ENCODE peak calls at places on chromosomes 7 and 10, in ten cellular contexts. E is BJ, O is gastrocnemius medialis, Z is left ventricle myocardium inferior, P is esophagus squamous epithelium, D is Caco-2, V is AG04450, K is dorsolateral prefrontal cortex, Y is IMR-90, X is mammary epithelial cell. H is an unnamed sample. For H3K27me3, the result is how much of the 10 kb centered on the place peaks cover.

GRCh38 chr10:118669020-118669766 is 73.7 kb upstream of the PRLHR start:
- DNase-seq in E (peak), D (no peak), V (no peak), Y (peak), P (no peak), K (no peak), Z (no peak), O (no peak), X (no peak), H (no peak)

GRCh38 chr7:111424768-111425167 is 137.5 kb downstream of the IMMP2L start:
- DNase-seq in Y (peak), O (no peak), P (no peak), V (no peak), D (peak), K (no peak), X (peak), Z (no peak), E (no peak), H (no peak)

GRCh38 chr7:67692425-67692824 is 695.8 kb downstream of the TYW1 start:
- DNase-seq in Y (no peak), D (no peak), O (no peak), P (no peak), Z (no peak), X (no peak), K (no peak), V (no peak), E (no peak), H (no peak)

GRCh38 chr10:29356931-29357330 is 68.1 kb downstream of the LYZL1 start:
- DNase-seq in D (no peak), E (no peak), Z (no peak), O (no peak), V (no peak), K (no peak), X (no peak), P (no peak), Y (no peak), H (no peak)

GRCh38 chr7:93159490-93159889 is 11.3 kb upstream of the SAMD9L start:
- DNase-seq in Z (no peak), O (no peak), D (no peak), V (no peak), Y (peak), E (no peak), X (no peak), K (no peak), P (no peak), H (no peak)

GRCh38 chr7:112143151-112143550 is 63.0 kb downstream of the DOCK4 start:
- DNase-seq in V (peak), O (no peak), K (no peak), X (no peak), Y (peak), P (no peak), E (no peak), D (no peak), Z (no peak), H (no peak)

GRCh38 chr10:49092477-49092876 is 22.8 kb downstream of the VSTM4 start:
- DNase-seq in Y (no peak), E (no peak), D (no peak), O (no peak), X (no peak), V (no peak), K (no peak), Z (no peak), P (no peak), H (no peak)

GRCh38 chr10:70324341-70324861 is 40.6 kb upstream of the NPFFR1 start:
- DNase-seq in D (peak), V (no peak), P (no peak), Z (no peak), X (no peak), O (no peak), K (no peak), E (no peak), Y (no peak), H (peak)

GRCh38 chr7:114293289-114294012 is 121.2 kb upstream of the FOXP2 start:
- DNase-seq in E (no peak), K (no peak), V (no peak), Z (no peak), D (no peak), X (no peak), O (no peak), Y (no peak), P (no peak), H (no peak)

GRCh38 chr7:97215556-97215955 is 98.1 kb downstream of the SDHAF3 start:
- DNase-seq in P (no peak), Z (no peak), X (no peak), D (no peak), E (no peak), V (no peak), K (no peak), O (no peak), Y (no peak), H (no peak)

GRCh38 chr10:22503315-22504090 is 158.2 kb downstream of the SPAG6 start:
- DNase-seq in X (peak), V (no peak), O (no peak), P (no peak), Z (no peak), K (no peak), D (no peak), Y (no peak), E (no peak), H (no peak)

GRCh38 chr7:98250789-98251188 is 1.2 kb downstream of the TECPR1 start:
- DNase-seq in Z (no peak), Y (no peak), E (no peak), O (no peak), V (no peak), X (no peak), K (no peak), P (no peak), D (no peak), H (no peak)

GRCh38 chr10:102065561-102066420 is 642 bp downstream of the HPS6 start:
- DNase-seq in X (peak), K (no peak), P (no peak), Y (peak), E (no peak), D (peak), Z (peak), V (no peak), O (no peak), H (peak)

GRCh38 chr7:33733865-33734650 is 171.3 kb upstream of the BMPER start:
- DNase-seq in Y (no peak), D (no peak), V (no peak), E (no peak), Z (no peak), O (no peak), X (no peak), K (no peak), P (no peak), H (no peak)

GRCh38 chr10:128526793-128527375 is 400.7 kb upstream of the MKI67 start:
- DNase-seq in E (no peak), D (no peak), K (no peak), V (no peak), X (no peak), Y (no peak), Z (no peak), P (no peak), O (no peak), H (peak)

GRCh38 chr10:96380821-96381220 is 22.0 kb upstream of the OPALIN start:
- DNase-seq in E (no peak), K (no peak), Y (no peak), Z (no peak), O (no peak), D (no peak), P (no peak), X (no peak), V (no peak), H (no peak)

GRCh38 chr10:8766899-8767298 is 712.4 kb downstream of the GATA3 start:
- DNase-seq in Y (no peak), D (no peak), V (no peak), E (no peak), K (no peak), P (no peak), O (no peak), X (no peak), Z (no peak), H (no peak)

GRCh38 chr7:29987821-29988317 is 1.7 kb downstream of the SCRN1 start:
- DNase-seq in V (peak), X (peak), P (no peak), E (peak), Y (peak), K (no peak), O (no peak), Z (no peak), D (peak), H (no peak)

GRCh38 chr10:35542303-35542702 is 62.8 kb upstream of the GJD4 start:
- DNase-seq in K (no peak), X (no peak), E (no peak), V (no peak), Z (no peak), Y (no peak), P (no peak), D (no peak), O (no peak), H (no peak)

GRCh38 chr7:108525327-108525984 is 479 bp downstream of the PNPLA8 start:
- DNase-seq in Z (peak), K (no peak), E (peak), O (peak), X (peak), Y (peak), D (no peak), V (peak), P (no peak), H (peak)

GRCh38 chr7:73839743-73840714 is 2.3 kb downstream of the METTL27 start:
- DNase-seq in K (no peak), V (no peak), D (no peak), E (no peak), Y (no peak), O (no peak), X (no peak), Z (no peak), P (no peak), H (no peak)

GRCh38 chr10:1548146-1548545 is 189.2 kb downstream of the ADARB2 start:
- DNase-seq in E (no peak), X (no peak), O (no peak), Y (no peak), K (no peak), D (no peak), V (no peak), Z (no peak), P (no peak), H (no peak)

GRCh38 chr7:30612658-30613265 is 18.1 kb downstream of the GARS1 start:
- DNase-seq in Y (peak), O (no peak), X (peak), E (no peak), K (no peak), Z (no peak), D (no peak), V (peak), P (no peak), H (no peak)

GRCh38 chr10:35040761-35041501 is 49.2 kb downstream of the CUL2 start:
- DNase-seq in E (peak), Y (peak), D (no peak), K (no peak), V (no peak), Z (no peak), X (peak), P (no peak), O (no peak), H (no peak)

GRCh38 chr10:98074315-98074911 is 44.0 kb upstream of the CRTAC1 start:
- DNase-seq in P (no peak), V (no peak), Y (peak), Z (no peak), D (peak), O (no peak), X (peak), E (no peak), K (no peak), H (no peak)

GRCh38 chr10:128626397-128627060 is 500.3 kb upstream of the MKI67 start:
- DNase-seq in V (no peak), D (no peak), Z (no peak), Y (no peak), K (no peak), X (no peak), E (no peak), O (no peak), P (no peak), H (no peak)

GRCh38 chr7:24304494-24305095 is 20.6 kb downstream of the NPY start:
- DNase-seq in Z (no peak), K (no peak), D (no peak), V (no peak), X (no peak), P (no peak), Y (no peak), O (no peak), E (no peak), H (no peak)

GRCh38 chr7:137625197-137625596 is 221.6 kb downstream of the DGKI start:
- DNase-seq in Y (peak), E (no peak), O (no peak), Z (no peak), V (no peak), X (no peak), P (no peak), D (no peak), K (no peak), H (no peak)

GRCh38 chr10:26844381-26844780 is 16.4 kb downstream of the ABI1 start:
- DNase-seq in D (no peak), K (no peak), Z (no peak), Y (no peak), E (no peak), V (no peak), O (no peak), P (no peak), X (no peak), H (no peak)

GRCh38 chr7:135326636-135327280 is 93.1 kb downstream of the STRA8 start:
- DNase-seq in O (no peak), Y (peak), D (no peak), K (no peak), Z (no peak), V (peak), P (no peak), X (no peak), E (no peak), H (no peak)

GRCh38 chr7:94511763-94512162 is 2.2 kb downstream of the CASD1 start:
- DNase-seq in X (peak), D (no peak), Z (no peak), V (no peak), K (no peak), P (no peak), E (no peak), O (no peak), Y (peak), H (no peak)

GRCh38 chr10:109259293-109259692 is 664.0 kb downstream of the XPNPEP1 start:
- DNase-seq in K (no peak), P (no peak), E (peak), V (peak), X (peak), Y (peak), Z (no peak), D (no peak), O (no peak), H (no peak)

GRCh38 chr7:52119537-52119936 is 802.9 kb upstream of the COBL start:
- DNase-seq in E (no peak), X (no peak), Z (no peak), Y (no peak), K (no peak), P (no peak), V (no peak), O (no peak), D (no peak), H (no peak)
- H3K27me3 ChIP-seq in E (under half), X (under half), Z (under half), Y (under half), K (under half), P (under half), V (under half), O (under half), D (under half), H (under half)

DNA sequence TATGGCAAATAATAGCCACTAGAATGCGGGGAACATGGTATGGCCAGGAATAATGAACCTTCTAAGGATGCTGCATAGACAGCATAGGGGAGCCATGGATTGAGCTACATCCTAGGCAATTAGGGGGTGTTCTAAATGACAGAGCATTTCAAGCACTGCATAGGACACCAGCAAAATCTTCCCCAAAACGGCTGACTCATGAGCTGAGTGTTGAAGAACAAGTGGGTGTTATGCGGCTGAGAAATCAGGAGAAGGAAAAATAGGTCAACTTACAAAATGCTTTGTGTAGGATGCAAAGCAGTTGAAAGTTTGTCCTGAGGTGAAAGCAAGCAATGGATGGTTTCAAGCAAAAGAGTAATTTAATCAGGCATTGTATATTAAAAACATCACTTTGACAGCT is 1023.5 kb upstream of the C7orf33 start:
- DNase-seq in Z (no peak), E (no peak), K (no peak), P (no peak), X (no peak), V (no peak), Y (no peak), O (no peak), D (no peak), H (no peak)
- H3K27me3 ChIP-seq in Z (under half), E (under half), K (under half), P (under half), X (under half), V (under half), Y (under half), O (under half), D (under half), H (under half)

DNA sequence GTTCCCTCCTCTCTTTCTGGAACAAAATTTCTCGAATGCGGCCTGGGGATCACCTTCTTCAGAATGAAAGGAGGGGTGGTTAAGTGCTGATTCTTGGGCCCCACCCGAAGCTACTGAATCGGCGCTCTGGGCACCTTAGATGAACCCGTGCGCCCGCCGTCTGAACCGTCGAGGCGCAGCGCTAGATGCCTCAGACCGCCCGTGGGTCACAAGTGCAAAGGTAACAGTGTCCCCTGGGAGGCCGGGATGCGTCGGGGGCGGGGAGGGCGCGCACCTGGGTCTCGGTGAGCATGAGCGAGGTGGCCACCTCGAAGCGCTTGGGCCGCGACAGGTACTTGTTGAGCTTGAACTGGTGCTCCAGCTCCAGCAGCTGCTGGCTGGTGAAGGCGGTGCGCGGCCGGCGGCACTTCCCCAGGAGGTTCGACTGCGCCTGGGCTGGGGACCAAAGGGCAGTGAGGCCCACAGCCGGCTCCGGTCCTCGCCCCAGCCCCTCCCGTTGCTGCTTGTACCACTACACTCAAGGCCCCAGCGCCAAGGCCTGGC is 4.2 kb downstream of the MNX1 start:
- DNase-seq in D (no peak), E (no peak), Y (no peak), V (no peak), K (no peak), X (no peak), Z (no peak), O (no peak), P (no peak), H (no peak)
- H3K27me3 ChIP-seq in D (under half), E (half or more), Y (half or more), V (half or more), K (half or more), X (under half), Z (half or more), O (half or more), P (under half), H (half or more)

DNA sequence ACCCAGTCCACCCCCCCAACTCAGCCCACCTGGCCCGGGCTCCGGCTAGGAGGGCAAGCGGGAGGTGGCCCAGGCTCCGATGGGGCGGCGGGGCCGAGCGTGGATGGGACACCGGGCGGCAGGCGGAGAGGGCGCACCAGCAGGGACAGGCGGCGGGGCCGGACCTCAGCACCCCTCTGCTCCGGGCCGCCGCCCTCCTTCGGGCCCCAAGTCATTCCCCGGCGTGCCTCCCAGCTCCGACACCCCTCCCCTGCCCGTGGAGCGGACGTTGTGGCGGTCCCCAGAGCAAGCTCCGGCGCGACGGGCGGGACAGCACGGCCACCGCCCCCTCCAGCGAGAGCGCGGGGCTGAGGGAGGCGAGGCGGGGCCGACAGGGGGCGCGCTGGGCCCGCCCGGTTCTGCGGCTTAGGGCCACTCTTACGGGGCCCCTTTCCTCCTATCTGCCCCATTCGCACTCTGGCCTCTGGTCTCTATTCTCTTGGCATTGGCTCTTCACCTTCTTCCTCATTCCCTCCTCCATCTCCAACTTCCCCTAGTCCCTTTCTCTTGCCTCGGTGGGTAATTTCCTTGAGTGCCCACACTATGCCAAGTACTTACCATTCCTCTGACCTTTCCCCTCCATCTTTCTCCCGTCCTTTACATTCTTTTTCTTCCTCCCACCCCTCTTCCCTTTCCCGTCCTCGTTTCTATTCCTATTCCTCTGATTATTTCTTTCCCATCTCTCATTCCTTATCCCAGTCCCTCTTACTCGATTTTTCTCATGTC is 710 bp upstream of the GBX1 start:
- DNase-seq in O (no peak), X (no peak), Z (no peak), P (no peak), E (no peak), Y (no peak), D (peak), V (no peak), K (no peak), H (no peak)
- H3K27me3 ChIP-seq in O (under half), X (under half), Z (half or more), P (under half), E (under half), Y (half or more), D (under half), V (half or more), K (under half), H (under half)

DNA sequence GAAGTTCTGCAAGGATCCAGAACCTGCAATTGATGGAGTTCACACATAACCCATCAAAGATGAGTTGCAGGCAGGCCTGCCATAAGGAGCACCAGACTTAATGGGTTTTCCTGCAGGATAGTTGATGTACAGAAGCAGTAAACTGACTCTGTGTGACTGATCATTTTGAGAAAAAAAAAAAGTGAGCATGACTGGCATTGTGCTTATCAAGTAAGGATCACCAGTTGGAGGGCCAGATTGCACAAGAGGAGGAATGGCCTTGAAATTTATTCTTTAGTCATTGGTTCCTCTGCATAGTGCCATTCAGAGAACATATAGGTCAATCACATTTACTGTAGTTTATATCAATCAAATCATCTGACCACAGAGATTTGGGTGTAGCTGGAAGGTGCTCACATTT is 3.8 kb downstream of the CYP3A43 start:
- DNase-seq in K (no peak), V (no peak), P (no peak), E (no peak), D (no peak), Z (no peak), X (no peak), Y (no peak), O (no peak), H (no peak)
- H3K27me3 ChIP-seq in K (under half), V (under half), P (under half), E (under half), D (under half), Z (under half), X (under half), Y (under half), O (under half), H (under half)

GRCh38 chr10:117136391-117136975 is 1.6 kb downstream of the VAX1 start:
- DNase-seq in E (no peak), V (no peak), O (no peak), Y (no peak), D (no peak), X (no peak), K (no peak), P (no peak), Z (no peak), H (no peak)
- H3K27me3 ChIP-seq in E (under half), V (half or more), O (half or more), Y (half or more), D (under half), X (half or more), K (half or more), P (under half), Z (half or more), H (half or more)